ENCODE peak calls at places on chromosomes 13 and 19, in four cellular contexts. One of them, this sample, is unnamed.

GRCh38 chr13:102708211-102708610 is 13.4 kb upstream of the METTL21C start:
- DNase-seq in activated CD8-positive, alpha-beta T cell treated with anti-CD3 and anti-CD28 coated beads for 36 hours: no peak
- DNase-seq in nephron progenitor cell: no peak
- DNase-seq in ovary: no peak
- DNase-seq in this sample: no peak

GRCh38 chr13:71864981-71865857 is 1.8 kb downstream of the DACH1 start:
- DNase-seq in activated CD8-positive, alpha-beta T cell treated with anti-CD3 and anti-CD28 coated beads for 36 hours: peak; percentile 3
- DNase-seq in nephron progenitor cell: peak; percentile 66
- DNase-seq in ovary: no peak
- DNase-seq in this sample: peak; percentile 19

GRCh38 chr13:51844862-51845573 is at the start of gene TMEM272:
- DNase-seq in activated CD8-positive, alpha-beta T cell treated with anti-CD3 and anti-CD28 coated beads for 36 hours: peak; percentile 70
- DNase-seq in nephron progenitor cell: peak; percentile 79
- DNase-seq in ovary: peak; percentile 56
- DNase-seq in this sample: peak; percentile 73

GRCh38 chr13:109163052-109163413 is 533.6 kb downstream of the MYO16 start:
- DNase-seq in activated CD8-positive, alpha-beta T cell treated with anti-CD3 and anti-CD28 coated beads for 36 hours: no peak
- DNase-seq in nephron progenitor cell: no peak
- DNase-seq in ovary: no peak
- DNase-seq in this sample: no peak

GRCh38 chr19:13037161-13037560 is 41.9 kb downstream of the NFIX start:
- DNase-seq in activated CD8-positive, alpha-beta T cell treated with anti-CD3 and anti-CD28 coated beads for 36 hours: no peak
- DNase-seq in nephron progenitor cell: no peak
- DNase-seq in ovary: no peak
- DNase-seq in this sample: no peak

GRCh38 chr13:113915012-113915763 is 51.3 kb upstream of the GAS6 start:
- DNase-seq in activated CD8-positive, alpha-beta T cell treated with anti-CD3 and anti-CD28 coated beads for 36 hours: no peak
- DNase-seq in nephron progenitor cell: no peak
- DNase-seq in ovary: no peak
- DNase-seq in this sample: no peak

GRCh38 chr13:46403851-46404731 is 17.0 kb upstream of the RUBCNL start:
- DNase-seq in activated CD8-positive, alpha-beta T cell treated with anti-CD3 and anti-CD28 coated beads for 36 hours: no peak
- DNase-seq in nephron progenitor cell: no peak
- DNase-seq in ovary: no peak
- DNase-seq in this sample: no peak

GRCh38 chr13:113275387-113275786 is 21.7 kb upstream of the LAMP1 start:
- DNase-seq in activated CD8-positive, alpha-beta T cell treated with anti-CD3 and anti-CD28 coated beads for 36 hours: peak; percentile 63
- DNase-seq in nephron progenitor cell: peak; percentile 33
- DNase-seq in ovary: peak; percentile 46
- DNase-seq in this sample: peak; percentile 19

GRCh38 chr19:28294395-28294794 is 918.6 kb downstream of the UQCRFS1 start:
- DNase-seq in activated CD8-positive, alpha-beta T cell treated with anti-CD3 and anti-CD28 coated beads for 36 hours: no peak
- DNase-seq in nephron progenitor cell: no peak
- DNase-seq in ovary: no peak
- DNase-seq in this sample: no peak

GRCh38 chr19:42427313-42427712 is at the start of gene LIPE:
- DNase-seq in activated CD8-positive, alpha-beta T cell treated with anti-CD3 and anti-CD28 coated beads for 36 hours: no peak
- DNase-seq in nephron progenitor cell: no peak
- DNase-seq in ovary: no peak
- DNase-seq in this sample: no peak

GRCh38 chr13:92530364-92530763 is 696.2 kb upstream of the GPC6 start:
- DNase-seq in activated CD8-positive, alpha-beta T cell treated with anti-CD3 and anti-CD28 coated beads for 36 hours: no peak
- DNase-seq in nephron progenitor cell: no peak
- DNase-seq in ovary: no peak
- DNase-seq in this sample: no peak
- TF ChIP-seq CTCF in activated CD8-positive, alpha-beta T cell treated with anti-CD3 and anti-CD28 coated beads for 36 hours: no peak
- TF ChIP-seq CTCF in nephron progenitor cell: no peak
- TF ChIP-seq CTCF in ovary: no peak
- TF ChIP-seq CTCF in this sample: peak; percentile 35

GRCh38 chr19:49913720-49914119 is 15.3 kb upstream of the ATF5 start:
- DNase-seq in activated CD8-positive, alpha-beta T cell treated with anti-CD3 and anti-CD28 coated beads for 36 hours: no peak
- DNase-seq in nephron progenitor cell: no peak
- DNase-seq in ovary: no peak
- DNase-seq in this sample: no peak

GRCh38 chr19:49915271-49915670 is 13.7 kb upstream of the ATF5 start:
- DNase-seq in activated CD8-positive, alpha-beta T cell treated with anti-CD3 and anti-CD28 coated beads for 36 hours: no peak
- DNase-seq in nephron progenitor cell: no peak
- DNase-seq in ovary: no peak
- DNase-seq in this sample: no peak

GRCh38 chr19:49911381-49912145 is 14.9 kb upstream of the IL4I1 start:
- DNase-seq in activated CD8-positive, alpha-beta T cell treated with anti-CD3 and anti-CD28 coated beads for 36 hours: peak; percentile 56
- DNase-seq in nephron progenitor cell: no peak
- DNase-seq in ovary: no peak
- DNase-seq in this sample: no peak

GRCh38 chr19:49910179-49910578 is 13.5 kb upstream of the IL4I1 start:
- DNase-seq in activated CD8-positive, alpha-beta T cell treated with anti-CD3 and anti-CD28 coated beads for 36 hours: no peak
- DNase-seq in nephron progenitor cell: no peak
- DNase-seq in ovary: no peak
- DNase-seq in this sample: no peak

DNA sequence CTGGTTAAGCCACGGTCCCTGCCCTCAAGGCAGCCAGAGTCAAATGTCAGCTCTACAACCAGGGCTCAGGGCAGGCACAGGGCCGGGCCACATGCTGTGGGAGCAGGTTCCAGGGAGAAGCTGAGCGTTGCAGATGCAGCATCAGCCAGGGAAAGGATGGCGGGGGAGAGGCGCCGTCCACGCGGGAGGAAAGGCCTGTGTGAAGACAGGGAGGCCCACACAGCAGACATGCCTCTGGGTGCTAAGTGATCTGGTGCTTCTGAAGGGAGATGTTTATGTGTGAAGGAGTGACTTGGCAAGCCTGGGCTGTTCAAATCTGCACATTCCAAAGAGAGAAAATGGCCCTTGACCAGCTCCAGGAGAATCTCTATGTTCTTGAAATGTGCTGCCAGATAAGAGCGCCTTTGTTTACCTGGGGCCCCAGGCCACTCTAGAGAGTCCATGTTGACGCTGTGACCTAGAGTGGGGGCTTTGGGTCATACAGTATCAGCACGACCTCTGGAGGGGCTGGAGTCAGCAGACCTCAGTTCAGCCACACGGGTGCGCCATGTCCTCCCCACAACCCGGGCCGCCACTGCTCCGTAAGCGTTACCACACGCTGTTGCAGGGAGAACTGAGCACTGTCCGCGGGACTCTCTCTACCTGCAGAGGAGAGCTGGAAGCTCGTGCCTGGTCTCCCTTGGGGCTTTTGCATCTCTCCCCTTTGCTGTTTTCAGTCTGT is 15.9 kb upstream of the ATF5 start:
- DNase-seq in activated CD8-positive, alpha-beta T cell treated with anti-CD3 and anti-CD28 coated beads for 36 hours: no peak
- DNase-seq in nephron progenitor cell: no peak
- DNase-seq in ovary: peak; percentile 55
- DNase-seq in this sample: no peak
- TF ChIP-seq CTCF in activated CD8-positive, alpha-beta T cell treated with anti-CD3 and anti-CD28 coated beads for 36 hours: no peak
- TF ChIP-seq CTCF in nephron progenitor cell: no peak
- TF ChIP-seq CTCF in ovary: peak; percentile 10
- TF ChIP-seq CTCF in this sample: peak; percentile 50

DNA sequence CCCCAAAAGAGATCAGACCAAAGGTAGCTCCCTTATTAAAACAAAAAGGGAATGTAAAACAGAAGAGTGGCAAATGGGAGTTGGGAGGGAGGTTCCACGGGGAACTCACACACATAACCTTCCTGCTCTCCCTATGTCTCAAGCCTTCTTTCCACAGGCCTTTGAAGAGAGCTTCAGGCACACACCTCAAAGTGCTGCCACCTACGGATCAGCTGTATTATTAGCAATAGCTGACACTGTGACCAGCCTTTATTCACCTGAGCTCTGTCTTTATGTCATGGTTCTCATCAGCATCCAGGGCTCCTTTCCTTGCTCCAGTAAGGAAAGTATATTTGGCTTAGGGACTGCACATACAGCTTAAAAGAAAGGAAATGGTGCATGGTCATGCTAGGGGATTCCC is 11.3 kb downstream of the ZNF571 start:
- DNase-seq in activated CD8-positive, alpha-beta T cell treated with anti-CD3 and anti-CD28 coated beads for 36 hours: no peak
- DNase-seq in nephron progenitor cell: no peak
- DNase-seq in ovary: no peak
- DNase-seq in this sample: no peak
- TF ChIP-seq CTCF in activated CD8-positive, alpha-beta T cell treated with anti-CD3 and anti-CD28 coated beads for 36 hours: no peak
- TF ChIP-seq CTCF in nephron progenitor cell: no peak
- TF ChIP-seq CTCF in ovary: no peak
- TF ChIP-seq CTCF in this sample: no peak

GRCh38 chr19:49430678-49431329 is 5.6 kb downstream of the GFY start:
- DNase-seq in activated CD8-positive, alpha-beta T cell treated with anti-CD3 and anti-CD28 coated beads for 36 hours: peak; percentile 66
- DNase-seq in nephron progenitor cell: no peak
- DNase-seq in ovary: no peak
- DNase-seq in this sample: no peak
- TF ChIP-seq CTCF in activated CD8-positive, alpha-beta T cell treated with anti-CD3 and anti-CD28 coated beads for 36 hours: peak; percentile 30
- TF ChIP-seq CTCF in nephron progenitor cell: peak; percentile 10
- TF ChIP-seq CTCF in ovary: no peak
- TF ChIP-seq CTCF in this sample: no peak

DNA sequence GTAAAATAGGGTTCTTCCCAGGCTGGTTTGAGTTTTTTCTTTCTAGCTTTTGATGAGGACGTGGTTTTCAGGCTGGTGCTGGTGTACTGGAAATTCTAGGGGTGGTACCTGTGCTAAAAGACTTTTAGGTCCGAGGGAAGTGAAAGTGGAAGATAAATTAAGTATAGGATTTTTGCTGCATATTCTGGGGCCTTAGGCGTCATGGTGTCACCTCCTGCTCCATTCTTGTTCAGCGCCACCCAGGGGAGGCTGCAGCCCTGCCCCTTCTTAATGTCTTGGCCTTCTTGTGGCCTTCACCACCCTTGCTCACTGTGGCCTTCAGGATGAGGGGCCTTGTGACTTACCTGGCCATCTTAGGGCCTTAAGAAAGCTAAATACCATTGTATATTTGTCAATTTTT is 12.4 kb downstream of the ZNF552 start:
- DNase-seq in activated CD8-positive, alpha-beta T cell treated with anti-CD3 and anti-CD28 coated beads for 36 hours: no peak
- DNase-seq in nephron progenitor cell: no peak
- DNase-seq in ovary: no peak
- DNase-seq in this sample: no peak
- TF ChIP-seq CTCF in activated CD8-positive, alpha-beta T cell treated with anti-CD3 and anti-CD28 coated beads for 36 hours: no peak
- TF ChIP-seq CTCF in nephron progenitor cell: no peak
- TF ChIP-seq CTCF in ovary: no peak
- TF ChIP-seq CTCF in this sample: no peak

DNA sequence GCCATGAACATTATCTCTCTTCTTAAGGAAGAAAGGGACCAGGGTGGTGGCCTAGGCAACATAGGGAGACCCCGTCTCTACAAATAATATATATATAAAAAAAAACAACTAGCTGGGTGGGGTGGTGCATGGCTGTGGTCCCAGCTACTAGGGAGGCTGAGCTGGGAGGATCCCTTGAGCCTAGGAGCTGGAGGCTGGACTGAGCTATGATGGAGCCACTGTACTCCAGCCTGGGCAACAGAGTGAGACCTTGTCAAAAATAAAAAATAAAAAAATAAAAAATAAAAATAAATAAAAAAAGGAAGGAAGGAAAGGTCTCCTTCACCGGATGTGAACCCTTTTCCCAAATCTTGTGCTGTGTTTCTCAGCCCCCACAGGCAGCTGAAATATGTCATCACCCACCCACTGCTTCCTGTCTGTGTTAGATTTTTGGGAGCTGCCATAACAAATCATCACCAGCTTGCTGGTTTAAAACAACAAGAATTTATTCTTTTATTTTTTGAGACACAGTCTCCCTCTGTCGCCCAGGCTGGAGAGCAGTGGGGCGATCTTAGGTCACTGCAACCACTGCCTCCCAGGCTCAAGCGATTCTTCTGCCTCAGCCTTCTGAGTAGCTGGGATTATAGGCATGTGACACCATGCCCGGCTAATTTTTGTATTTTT is 9.5 kb upstream of the TSPAN16 start:
- DNase-seq in activated CD8-positive, alpha-beta T cell treated with anti-CD3 and anti-CD28 coated beads for 36 hours: peak; percentile 10
- DNase-seq in nephron progenitor cell: no peak
- DNase-seq in ovary: no peak
- DNase-seq in this sample: no peak
- TF ChIP-seq CTCF in activated CD8-positive, alpha-beta T cell treated with anti-CD3 and anti-CD28 coated beads for 36 hours: no peak
- TF ChIP-seq CTCF in nephron progenitor cell: no peak
- TF ChIP-seq CTCF in ovary: no peak
- TF ChIP-seq CTCF in this sample: no peak

GRCh38 chr19:6736169-6736916 is 1.0 kb downstream of the GPR108 start:
- DNase-seq in activated CD8-positive, alpha-beta T cell treated with anti-CD3 and anti-CD28 coated beads for 36 hours: peak; percentile 88
- DNase-seq in nephron progenitor cell: peak; percentile 75
- DNase-seq in ovary: peak; percentile 84
- DNase-seq in this sample: peak; percentile 39
- TF ChIP-seq CTCF in activated CD8-positive, alpha-beta T cell treated with anti-CD3 and anti-CD28 coated beads for 36 hours: peak; percentile 61
- TF ChIP-seq CTCF in nephron progenitor cell: peak; percentile 45
- TF ChIP-seq CTCF in ovary: peak; percentile 17
- TF ChIP-seq CTCF in this sample: peak; percentile 68

GRCh38 chr13:110274687-110275086 is 32.3 kb downstream of the COL4A1 start:
- DNase-seq in activated CD8-positive, alpha-beta T cell treated with anti-CD3 and anti-CD28 coated beads for 36 hours: no peak
- DNase-seq in nephron progenitor cell: no peak
- DNase-seq in ovary: no peak
- DNase-seq in this sample: no peak
- TF ChIP-seq CTCF in activated CD8-positive, alpha-beta T cell treated with anti-CD3 and anti-CD28 coated beads for 36 hours: no peak
- TF ChIP-seq CTCF in nephron progenitor cell: no peak
- TF ChIP-seq CTCF in ovary: no peak
- TF ChIP-seq CTCF in this sample: no peak

GRCh38 chr19:39196320-39196719 is 444 bp upstream of the NCCRP1 start:
- DNase-seq in activated CD8-positive, alpha-beta T cell treated with anti-CD3 and anti-CD28 coated beads for 36 hours: no peak
- DNase-seq in nephron progenitor cell: peak; percentile 27
- DNase-seq in ovary: no peak
- DNase-seq in this sample: no peak

GRCh38 chr19:39199025-39199424 is 2.3 kb downstream of the NCCRP1 start:
- DNase-seq in activated CD8-positive, alpha-beta T cell treated with anti-CD3 and anti-CD28 coated beads for 36 hours: no peak
- DNase-seq in nephron progenitor cell: peak; percentile 77
- DNase-seq in ovary: peak; percentile 51
- DNase-seq in this sample: no peak

GRCh38 chr19:39195755-39196154 is 1.0 kb upstream of the NCCRP1 start:
- DNase-seq in activated CD8-positive, alpha-beta T cell treated with anti-CD3 and anti-CD28 coated beads for 36 hours: no peak
- DNase-seq in nephron progenitor cell: no peak
- DNase-seq in ovary: no peak
- DNase-seq in this sample: no peak

GRCh38 chr19:39196860-39197562 is at the start of gene NCCRP1:
- DNase-seq in activated CD8-positive, alpha-beta T cell treated with anti-CD3 and anti-CD28 coated beads for 36 hours: no peak
- DNase-seq in nephron progenitor cell: peak; percentile 69
- DNase-seq in ovary: no peak
- DNase-seq in this sample: no peak

GRCh38 chr19:39197808-39198207 is 1.0 kb downstream of the NCCRP1 start:
- DNase-seq in activated CD8-positive, alpha-beta T cell treated with anti-CD3 and anti-CD28 coated beads for 36 hours: peak; percentile 20
- DNase-seq in nephron progenitor cell: no peak
- DNase-seq in ovary: no peak
- DNase-seq in this sample: no peak
- TF ChIP-seq CTCF in activated CD8-positive, alpha-beta T cell treated with anti-CD3 and anti-CD28 coated beads for 36 hours: peak; percentile 40
- TF ChIP-seq CTCF in nephron progenitor cell: no peak
- TF ChIP-seq CTCF in ovary: no peak
- TF ChIP-seq CTCF in this sample: no peak